ENCODE peak calls at places on chromosomes 1 and 21, in ten cellular contexts. H is adrenal gland; X is nucleus accumbens; Q is stimulated activated CD4-positive, alpha-beta T cell treated with anti-CD3 and anti-CD28 coated beads, Interleukin-4, amount 100 ng/mL, for 24 hours; N is stimulated activated CD8-positive, alpha-beta memory T cell treated with anti-CD3 and anti-CD28 coated beads, Interleukin-2, amount 100 ng/mL, for 48 hours; C is NCI-H774; J is activated naive CD8-positive, alpha-beta T cell treated with anti-CD3 and anti-CD28 coated beads for 36 hours; Y is fibroblast of villous mesenchyme; A is thoracic aorta; F is glutamatergic neuron. L is an unnamed sample.

GRCh38 chr1:12640237-12640957 is 3.5 kb upstream of the AADACL4 start:
- DNase-seq in J (no peak), Y (no peak), Q (no peak), H (no peak), X (no peak), F (no peak), C (no peak), N (no peak), A (no peak), L (no peak)

GRCh38 chr1:32992489-32993214 is 28.0 kb upstream of the RNF19B start:
- DNase-seq in F (peak; percentile 65), H (peak; percentile 66), A (peak; percentile 31), Q (peak; percentile 67), X (no peak), Y (peak; percentile 97), J (peak; percentile 73), C (no peak), N (peak; percentile 64), L (peak; percentile 87)

GRCh38 chr1:241837901-241838300 is 10.1 kb upstream of the EXO1 start:
- DNase-seq in F (no peak), N (no peak), J (no peak), A (no peak), Y (peak; percentile 94), X (no peak), Q (no peak), H (no peak), C (no peak), L (no peak)

GRCh38 chr1:31515061-31515775 is 61.1 kb upstream of the TINAGL1 start:
- DNase-seq in J (no peak), F (no peak), N (no peak), C (no peak), H (no peak), A (no peak), X (no peak), Q (no peak), Y (peak; percentile 67), L (no peak)

GRCh38 chr1:209413062-209413461 is 170.5 kb upstream of the CAMK1G start:
- DNase-seq in C (no peak), A (no peak), H (no peak), F (no peak), Q (no peak), J (no peak), N (no peak), Y (no peak), X (no peak), L (no peak)

GRCh38 chr1:26098602-26099001 is 13.0 kb upstream of the PDIK1L start:
- DNase-seq in Q (no peak), H (no peak), N (no peak), F (no peak), A (no peak), C (no peak), J (no peak), X (no peak), Y (no peak), L (no peak)

GRCh38 chr1:74193908-74194307 is 4.1 kb downstream of the LRRIQ3 start:
- DNase-seq in Y (peak; percentile 11), N (no peak), X (no peak), A (no peak), H (peak; percentile 43), J (no peak), Q (no peak), C (no peak), F (no peak), L (no peak)

GRCh38 chr1:55826413-55827080 is 611.4 kb upstream of the USP24 start:
- DNase-seq in A (no peak), J (no peak), H (no peak), N (no peak), F (no peak), X (no peak), C (no peak), Y (peak; percentile 31), Q (no peak), L (no peak)

GRCh38 chr21:28952686-28953085 is 40.0 kb downstream of the LTN1 start:
- DNase-seq in X (no peak), J (no peak), Q (no peak), A (no peak), F (no peak), N (no peak), H (no peak), C (no peak), Y (no peak), L (no peak)

GRCh38 chr1:96808186-96808585 is 86.6 kb downstream of the PTBP2 start:
- DNase-seq in X (no peak), F (no peak), H (no peak), A (no peak), Y (peak; percentile 23), N (no peak), Q (no peak), J (no peak), C (no peak), L (no peak)

GRCh38 chr21:35083246-35083645 is 34.1 kb upstream of the RUNX1 start:
- DNase-seq in X (no peak), J (no peak), H (no peak), N (no peak), C (no peak), F (no peak), Y (no peak), Q (no peak), A (no peak), L (no peak)

GRCh38 chr1:17617787-17618557 is 78.5 kb downstream of the ARHGEF10L start:
- DNase-seq in F (no peak), A (peak; percentile 71), X (no peak), H (peak; percentile 43), C (no peak), N (no peak), J (no peak), Y (peak; percentile 12), Q (no peak), L (no peak)

GRCh38 chr1:36466370-36467026 is 2.3 kb upstream of the MRPS15 start:
- DNase-seq in H (no peak), Q (no peak), N (no peak), C (no peak), A (no peak), X (no peak), Y (no peak), F (no peak), J (no peak), L (no peak)

GRCh38 chr1:23496490-23497181 is 12.7 kb upstream of the ASAP3 start:
- DNase-seq in Q (no peak), C (no peak), X (no peak), J (no peak), A (no peak), N (no peak), H (no peak), F (no peak), Y (no peak), L (no peak)

GRCh38 chr1:93701619-93702018 is 20.0 kb upstream of the BCAR3 start:
- DNase-seq in N (no peak), X (no peak), Q (no peak), A (no peak), F (no peak), H (no peak), C (no peak), Y (peak; percentile 91), J (no peak), L (no peak)

GRCh38 chr1:9146156-9146555 is 17.3 kb upstream of the GPR157 start:
- DNase-seq in H (no peak), Q (no peak), J (no peak), N (no peak), C (no peak), Y (no peak), A (no peak), X (no peak), F (no peak), L (no peak)

GRCh38 chr1:34113362-34113761 is 51.7 kb downstream of the CSMD2 start:
- DNase-seq in N (no peak), F (no peak), A (no peak), J (no peak), H (no peak), Q (no peak), X (peak; percentile 16), Y (peak; percentile 1), C (peak; percentile 19), L (no peak)

GRCh38 chr1:7595338-7595737 is 175.8 kb upstream of the VAMP3 start:
- DNase-seq in N (no peak), X (no peak), J (no peak), A (no peak), H (no peak), C (no peak), Y (no peak), Q (no peak), F (no peak), L (no peak)

GRCh38 chr1:41738475-41738874 is 180.2 kb downstream of the HIVEP3 start:
- DNase-seq in Y (peak; percentile 48), X (no peak), N (no peak), Q (no peak), A (no peak), C (no peak), H (no peak), F (no peak), J (no peak), L (no peak)

GRCh38 chr21:32978346-32979270 is 47.1 kb upstream of the OLIG2 start:
- DNase-seq in J (no peak), A (no peak), Q (no peak), Y (no peak), X (peak; percentile 81), F (no peak), H (no peak), C (no peak), N (no peak), L (no peak)

GRCh38 chr1:228344631-228345072 is 62.0 kb downstream of the TRIM11 start:
- DNase-seq in C (no peak), H (no peak), Q (no peak), A (no peak), F (peak; percentile 9), Y (no peak), X (no peak), N (no peak), J (no peak), L (peak; percentile 54)

GRCh38 chr1:162688931-162689330 is 56.7 kb downstream of the DDR2 start:
- DNase-seq in A (no peak), Q (no peak), X (no peak), H (peak; percentile 37), Y (no peak), N (no peak), C (no peak), F (no peak), J (no peak), L (no peak)

GRCh38 chr21:45927851-45928850 is 53.4 kb upstream of the COL6A1 start:
- DNase-seq in J (no peak), X (no peak), F (no peak), Y (no peak), C (no peak), H (no peak), A (no peak), Q (no peak), N (no peak), L (no peak)

GRCh38 chr1:245971711-245972085 is 535.4 kb downstream of the SMYD3 start:
- DNase-seq in F (no peak), C (no peak), A (no peak), Q (no peak), N (no peak), H (no peak), X (no peak), J (no peak), Y (peak; percentile 48), L (no peak)

GRCh38 chr21:41427556-41427955 is 1.5 kb downstream of the MX1 start:
- DNase-seq in N (no peak), A (no peak), Y (no peak), H (no peak), J (no peak), X (no peak), F (no peak), C (no peak), Q (no peak), L (peak; percentile 72)

GRCh38 chr1:201461193-201461657 is 7.8 kb downstream of the PHLDA3 start:
- DNase-seq in J (no peak), C (peak; percentile 9), A (peak; percentile 71), H (peak; percentile 85), F (no peak), N (no peak), Y (peak; percentile 96), X (no peak), Q (no peak), L (peak; percentile 79)

GRCh38 chr1:97158704-97159103 is 437.1 kb downstream of the PTBP2 start:
- DNase-seq in F (no peak), N (no peak), J (no peak), X (no peak), C (no peak), Y (no peak), A (no peak), H (no peak), Q (no peak), L (no peak)

GRCh38 chr1:20329793-20330542 is 39.3 kb downstream of the VWA5B1 start:
- DNase-seq in N (no peak), C (no peak), F (no peak), X (no peak), A (no peak), J (no peak), Q (no peak), H (no peak), Y (no peak), L (no peak)